ENCODE peak calls at places on chromosomes 4 and X, in seven cellular contexts. P, Y, Z, B, D, G and Q are unnamed samples.

GRCh38 chr4:121176082-121176706 is 12.1 kb upstream of the TNIP3 start:
- ATAC-seq in P (no peak), Y (no peak), Z (no peak), B (no peak), D (no peak), G (no peak), Q (no peak)

GRCh38 chr4:139814285-139815015 is 148.8 kb downstream of the MGST2 start:
- ATAC-seq in P (no peak), Y (peak; percentile 42), Z (no peak), B (no peak), D (no peak), G (no peak), Q (peak; percentile 32)

GRCh38 chr4:45442466-45442865 is 681.4 kb downstream of the GABRG1 start:
- ATAC-seq in P (peak; percentile 63), Y (peak; percentile 59), Z (no peak), B (no peak), D (no peak), G (no peak), Q (no peak)

GRCh38 chr4:72430050-72430449 is 139.0 kb downstream of the ADAMTS3 start:
- ATAC-seq in P (no peak), Y (no peak), Z (no peak), B (no peak), D (no peak), G (no peak), Q (no peak)

GRCh38 chr4:104967034-104967401 is 179.7 kb upstream of the TET2 start:
- ATAC-seq in P (no peak), Y (no peak), Z (peak; percentile 19), B (peak; percentile 45), D (no peak), G (peak; percentile 51), Q (no peak)

GRCh38 chr4:36290641-36291040 is 9.2 kb downstream of the DTHD1 start:
- ATAC-seq in P (no peak), Y (no peak), Z (no peak), B (no peak), D (no peak), G (no peak), Q (no peak)

GRCh38 chrX:118205421-118205820 is 88.8 kb upstream of the KLHL13 start:
- ATAC-seq in P (no peak), Y (no peak), Z (no peak), B (no peak), D (no peak), G (no peak), Q (no peak)

GRCh38 chr4:26273308-26273980 is 47.4 kb upstream of the RBPJ start:
- ATAC-seq in P (no peak), Y (no peak), Z (no peak), B (no peak), D (peak; percentile 61), G (no peak), Q (peak; percentile 25)

GRCh38 chrX:42567268-42567667 is 210.7 kb downstream of the PPP1R2C start:
- ATAC-seq in P (no peak), Y (no peak), Z (no peak), B (no peak), D (no peak), G (no peak), Q (peak; percentile 82)

GRCh38 chr4:153116101-153116680 is 88.1 kb upstream of the TRIM2 start:
- ATAC-seq in P (no peak), Y (no peak), Z (no peak), B (no peak), D (no peak), G (no peak), Q (no peak)

GRCh38 chr4:41319553-41319952 is 62.8 kb downstream of the UCHL1 start:
- ATAC-seq in P (no peak), Y (no peak), Z (no peak), B (no peak), D (no peak), G (no peak), Q (no peak)

GRCh38 chr4:146371812-146372211 is 149.9 kb downstream of the SLC10A7 start:
- ATAC-seq in P (no peak), Y (no peak), Z (no peak), B (no peak), D (no peak), G (no peak), Q (no peak)

GRCh38 chr4:83219344-83219990 is 65.1 kb downstream of the COQ2 start:
- ATAC-seq in P (no peak), Y (no peak), Z (peak; percentile 68), B (peak; percentile 66), D (peak; percentile 54), G (peak; percentile 66), Q (no peak)

GRCh38 chrX:34915463-34916225 is 27.0 kb upstream of the FAM47B start:
- ATAC-seq in P (no peak), Y (no peak), Z (no peak), B (no peak), D (no peak), G (no peak), Q (no peak)

GRCh38 chrX:109382332-109382731 is 99.6 kb downstream of the GUCY2F start:
- ATAC-seq in P (no peak), Y (no peak), Z (no peak), B (no peak), D (no peak), G (no peak), Q (no peak)

GRCh38 chr4:104975617-104976016 is 171.1 kb upstream of the TET2 start:
- ATAC-seq in P (no peak), Y (no peak), Z (peak; percentile 37), B (no peak), D (no peak), G (no peak), Q (no peak)

GRCh38 chr4:140116442-140117104 is 37.4 kb downstream of the MAML3 start:
- ATAC-seq in P (no peak), Y (no peak), Z (peak; percentile 99), B (peak; percentile 99), D (no peak), G (peak; percentile 99), Q (no peak)

GRCh38 chr4:40149960-40150385 is 46.9 kb upstream of the RHOH start:
- ATAC-seq in P (peak; percentile 78), Y (no peak), Z (peak; percentile 83), B (peak; percentile 77), D (peak; percentile 68), G (peak; percentile 83), Q (no peak)

GRCh38 chr4:2295535-2296442 is 33.9 kb upstream of the MXD4 start:
- ATAC-seq in P (no peak), Y (no peak), Z (no peak), B (no peak), D (no peak), G (no peak), Q (no peak)

GRCh38 chr4:139416073-139416673 is 37.7 kb upstream of the RAB33B start:
- ATAC-seq in P (peak; percentile 50), Y (no peak), Z (no peak), B (no peak), D (no peak), G (peak; percentile 39), Q (no peak)

GRCh38 chrX:149284616-149285015 is 220.5 kb downstream of the IDS start:
- ATAC-seq in P (no peak), Y (no peak), Z (no peak), B (peak; percentile 88), D (no peak), G (peak; percentile 82), Q (no peak)

GRCh38 chr4:82500830-82501229 is 61.0 kb downstream of the TMEM150C start:
- ATAC-seq in P (no peak), Y (no peak), Z (no peak), B (no peak), D (no peak), G (no peak), Q (no peak)

GRCh38 chr4:87559090-87559837 is 30.1 kb upstream of the SPARCL1 start:
- ATAC-seq in P (no peak), Y (no peak), Z (peak; percentile 93), B (peak; percentile 86), D (peak; percentile 60), G (peak; percentile 81), Q (peak; percentile 48)

GRCh38 chr4:119525771-119526712 is 102.6 kb downstream of the PDE5A start:
- ATAC-seq in P (peak; percentile 44), Y (no peak), Z (no peak), B (no peak), D (no peak), G (no peak), Q (peak; percentile 42)

GRCh38 chr4:6732441-6733357 is 16.7 kb downstream of the BLOC1S4 start:
- ATAC-seq in P (peak; percentile 86), Y (peak; percentile 85), Z (no peak), B (no peak), D (peak; percentile 95), G (no peak), Q (peak; percentile 92)

GRCh38 chrX:149527705-149528104 is 13.1 kb upstream of the EOLA1 start:
- ATAC-seq in P (peak; percentile 63), Y (peak; percentile 17), Z (peak; percentile 54), B (no peak), D (no peak), G (peak; percentile 14), Q (peak; percentile 22)

GRCh38 chrX:64192673-64193072 is 12.8 kb downstream of the AMER1 start:
- ATAC-seq in P (no peak), Y (peak; percentile 68), Z (no peak), B (no peak), D (no peak), G (no peak), Q (no peak)

GRCh38 chr4:121308328-121308663 is 72.5 kb downstream of the QRFPR start:
- ATAC-seq in P (no peak), Y (no peak), Z (peak; percentile 43), B (no peak), D (no peak), G (no peak), Q (no peak)

GRCh38 chr4:26978387-26979071 is 117.9 kb downstream of the STIM2 start:
- ATAC-seq in P (no peak), Y (no peak), Z (no peak), B (no peak), D (no peak), G (no peak), Q (no peak)

GRCh38 chr4:127586922-127587571 is 45.7 kb upstream of the INTU start:
- ATAC-seq in P (peak; percentile 99), Y (peak; percentile 34), Z (no peak), B (peak; percentile 43), D (peak; percentile 65), G (peak; percentile 63), Q (no peak)

GRCh38 chr4:80225628-80226027 is 28.3 kb downstream of the PRDM8 start:
- ATAC-seq in P (no peak), Y (no peak), Z (no peak), B (no peak), D (no peak), G (no peak), Q (no peak)

GRCh38 chrX:13028871-13029336 is 15.5 kb downstream of the FAM9C start:
- ATAC-seq in P (peak; percentile 38), Y (no peak), Z (no peak), B (no peak), D (peak; percentile 17), G (no peak), Q (no peak)

GRCh38 chr4:5747746-5748365 is 36.9 kb downstream of the EVC start:
- ATAC-seq in P (no peak), Y (peak; percentile 51), Z (no peak), B (no peak), D (peak; percentile 75), G (no peak), Q (peak; percentile 63)

GRCh38 chr4:40190880-40191815 is 5.7 kb upstream of the RHOH start:
- ATAC-seq in P (peak; percentile 66), Y (no peak), Z (no peak), B (no peak), D (no peak), G (no peak), Q (no peak)

GRCh38 chr4:180558427-180558826 is 1684.8 kb upstream of the TENM3 start:
- ATAC-seq in P (no peak), Y (no peak), Z (no peak), B (no peak), D (no peak), G (no peak), Q (no peak)

GRCh38 chr4:15667006-15667405 is 11.8 kb upstream of the FBXL5 start:
- ATAC-seq in P (no peak), Y (no peak), Z (no peak), B (no peak), D (no peak), G (no peak), Q (no peak)